ENCODE peak calls at places on chromosomes 4 and X, in six cellular contexts. I, O, A, Q, N and W are unnamed samples.

GRCh38 chrX:43557792-43558191 is 98.3 kb upstream of the MAOA start:
- DNase-seq in I (peak), A (peak), Q (peak), N (peak), O (peak), W (peak)

GRCh38 chr4:4995103-4995761 is 24.0 kb downstream of the CYTL1 start:
- DNase-seq in N (peak), O (peak), A (peak), Q (peak), I (peak), W (peak)

GRCh38 chr4:115259651-115260050 is 146.2 kb upstream of the NDST4 start:
- DNase-seq in A (no peak), Q (no peak), I (no peak), N (no peak), O (no peak), W (no peak)

GRCh38 chr4:108821056-108821925 is 58.4 kb upstream of the ETNPPL start:
- DNase-seq in I (no peak), O (no peak), Q (no peak), A (peak), N (no peak), W (no peak)

GRCh38 chrX:10111364-10112148 is 45.2 kb upstream of the CLCN4 start:
- DNase-seq in Q (no peak), I (no peak), A (peak), N (peak), O (peak), W (peak)

GRCh38 chrX:107000013-107000515 is at the start of gene MORC4:
- DNase-seq in N (peak), Q (peak), A (peak), I (peak), O (peak), W (peak)

GRCh38 chrX:99469439-99469838 is 940.6 kb downstream of the PCDH19 start:
- DNase-seq in N (no peak), Q (no peak), A (no peak), O (no peak), I (no peak), W (no peak)

GRCh38 chr4:7897811-7898210 is 41.9 kb downstream of the AFAP1 start:
- DNase-seq in I (peak), A (peak), Q (peak), O (no peak), N (no peak), W (no peak)

GRCh38 chr4:48673537-48673936 is 106.5 kb downstream of the FRYL start:
- DNase-seq in I (no peak), Q (no peak), A (no peak), N (no peak), O (no peak), W (no peak)

GRCh38 chrX:103831342-103831802 is 685 bp downstream of the RAB9B start:
- DNase-seq in N (peak), I (no peak), O (no peak), Q (no peak), A (peak), W (peak)

GRCh38 chrX:139290310-139290709 is 240.2 kb upstream of the F9 start:
- DNase-seq in O (no peak), A (peak), N (peak), I (peak), Q (peak), W (no peak)

GRCh38 chrX:39534949-39535348 is 562.8 kb downstream of the BCOR start:
- DNase-seq in O (no peak), I (no peak), N (no peak), Q (no peak), A (no peak), W (no peak)

GRCh38 chr4:110808371-110808878 is 185.5 kb upstream of the PITX2 start:
- DNase-seq in A (peak), O (no peak), I (peak), Q (peak), N (no peak), W (no peak)

GRCh38 chr4:113094802-113095201 is 45.3 kb downstream of the ANK2 start:
- DNase-seq in N (peak), A (peak), Q (peak), O (no peak), I (peak), W (peak)

GRCh38 chr4:189124149-189124758 is 816.4 kb upstream of the FRG1 start:
- DNase-seq in Q (peak), A (peak), I (peak), O (no peak), N (no peak), W (peak)

GRCh38 chr4:182917182-182918043 is at the start of gene DCTD:
- DNase-seq in Q (peak), N (peak), I (peak), A (peak), O (peak), W (peak)

GRCh38 chr4:126512998-126513397 is 1119.8 kb upstream of the INTU start:
- DNase-seq in I (no peak), Q (no peak), A (no peak), N (no peak), O (no peak), W (no peak)

GRCh38 chr4:85210353-85210752 is 243.9 kb upstream of the WDFY3 start:
- DNase-seq in A (peak), Q (peak), N (no peak), O (no peak), I (peak), W (no peak)

GRCh38 chr4:28015996-28016395 is 1155.4 kb downstream of the STIM2 start:
- DNase-seq in N (no peak), Q (no peak), A (no peak), O (no peak), I (no peak), W (no peak)

GRCh38 chr4:76308548-76308947 is 2.0 kb downstream of the STBD1 start:
- DNase-seq in A (no peak), N (no peak), I (no peak), Q (no peak), O (peak), W (no peak)

GRCh38 chr4:128847074-128847724 is 37.7 kb downstream of the JADE1 start:
- DNase-seq in O (no peak), Q (no peak), N (no peak), A (peak), I (no peak), W (no peak)

GRCh38 chr4:85050736-85051135 is 84.2 kb upstream of the WDFY3 start:
- DNase-seq in A (no peak), Q (no peak), I (no peak), N (no peak), O (no peak), W (no peak)

GRCh38 chr4:82099863-82100579 is 273.8 kb downstream of the HNRNPD start:
- DNase-seq in A (peak), N (no peak), O (no peak), I (no peak), Q (peak), W (no peak)

GRCh38 chrX:138708268-138708667 is 3.2 kb downstream of the FGF13 start:
- DNase-seq in I (no peak), O (no peak), A (no peak), N (no peak), Q (no peak), W (no peak)

GRCh38 chr4:139660518-139661149 is 5.0 kb upstream of the MGST2 start:
- DNase-seq in I (no peak), Q (no peak), A (no peak), O (no peak), N (no peak), W (peak)

GRCh38 chr4:69070590-69070989 is 25.7 kb upstream of the UGT2B7 start:
- DNase-seq in N (no peak), Q (no peak), I (no peak), A (no peak), O (no peak), W (no peak)

GRCh38 chr4:71494539-71494938 is 155.7 kb downstream of the SLC4A4 start:
- DNase-seq in I (no peak), Q (no peak), O (no peak), N (no peak), A (no peak), W (no peak)

GRCh38 chr4:120704529-120704928 is 218.0 kb downstream of the PRDM5 start:
- DNase-seq in A (no peak), Q (no peak), N (no peak), O (no peak), I (no peak), W (no peak)

GRCh38 chr4:53713767-53714166 is 122.5 kb upstream of the LNX1 start:
- DNase-seq in I (no peak), N (no peak), O (no peak), Q (no peak), A (no peak), W (no peak)

GRCh38 chr4:80989921-80990544 is 40.5 kb upstream of the BMP3 start:
- DNase-seq in Q (peak), N (peak), O (no peak), I (peak), A (peak), W (peak)

GRCh38 chr4:90857081-90857820 is 730.1 kb downstream of the CCSER1 start:
- DNase-seq in N (no peak), Q (no peak), A (no peak), I (no peak), O (no peak), W (no peak)

GRCh38 chrX:25144043-25144940 is 128.5 kb upstream of the ARX start:
- DNase-seq in A (peak), O (peak), Q (peak), I (peak), N (peak), W (peak)

GRCh38 chr4:84491420-84491819 is 7.7 kb downstream of the NKX6-1 start:
- DNase-seq in A (no peak), O (no peak), I (no peak), Q (no peak), N (no peak), W (no peak)

GRCh38 chr4:87118826-87119225 is 101.6 kb downstream of the KLHL8 start:
- DNase-seq in Q (peak), N (no peak), O (no peak), I (peak), A (peak), W (peak)

GRCh38 chr4:141416219-141416618 is 195.5 kb downstream of the ZNF330 start:
- DNase-seq in I (no peak), A (peak), Q (peak), O (no peak), N (no peak), W (no peak)

GRCh38 chr4:55549888-55550287 is 3.2 kb upstream of the CLOCK start:
- DNase-seq in O (no peak), N (no peak), Q (peak), A (peak), I (peak), W (no peak)